ENCODE peak calls at places on chromosomes 1 and 21, in five cellular contexts. One of them, this sample, is unnamed.

GRCh38 chr21:42317341-42317741 is 2.1 kb upstream of the TFF3 start:
- DNase-seq in NB4: peak
- DNase-seq in ELR: no peak
- DNase-seq in coronary artery: peak
- DNase-seq in psoas muscle: no peak
- DNase-seq in this sample: no peak

GRCh38 chr1:169426174-169426716 is 1.0 kb downstream of the CCDC181 start:
- DNase-seq in psoas muscle: no peak
- DNase-seq in ELR: no peak
- DNase-seq in NB4: no peak
- DNase-seq in coronary artery: no peak
- DNase-seq in this sample: no peak

GRCh38 chr1:163535807-163536206 is 214.1 kb downstream of the NUF2 start:
- DNase-seq in coronary artery: no peak
- DNase-seq in NB4: peak
- DNase-seq in ELR: peak
- DNase-seq in psoas muscle: no peak
- DNase-seq in this sample: no peak

GRCh38 chr1:9840176-9840575 is 16.4 kb upstream of the CLSTN1 start:
- DNase-seq in ELR: no peak
- DNase-seq in psoas muscle: no peak
- DNase-seq in coronary artery: no peak
- DNase-seq in NB4: no peak
- DNase-seq in this sample: no peak

GRCh38 chr1:116498789-116499628 is 71.8 kb downstream of the CD58 start:
- DNase-seq in coronary artery: no peak
- DNase-seq in NB4: peak
- DNase-seq in ELR: peak
- DNase-seq in psoas muscle: no peak
- DNase-seq in this sample: no peak

GRCh38 chr1:89808429-89809117 is 12.3 kb upstream of the LRRC8D start:
- DNase-seq in psoas muscle: no peak
- DNase-seq in ELR: peak
- DNase-seq in NB4: no peak
- DNase-seq in coronary artery: no peak
- DNase-seq in this sample: no peak

GRCh38 chr1:182038220-182038619 is 23.3 kb downstream of the ZNF648 start:
- DNase-seq in ELR: no peak
- DNase-seq in NB4: no peak
- DNase-seq in coronary artery: no peak
- DNase-seq in psoas muscle: no peak
- DNase-seq in this sample: no peak

GRCh38 chr1:184757406-184757805 is 2.7 kb upstream of the EDEM3 start:
- DNase-seq in psoas muscle: no peak
- DNase-seq in ELR: no peak
- DNase-seq in coronary artery: no peak
- DNase-seq in NB4: no peak
- DNase-seq in this sample: no peak

GRCh38 chr1:84570436-84571149 is 3.6 kb downstream of the CTBS start:
- DNase-seq in psoas muscle: no peak
- DNase-seq in coronary artery: no peak
- DNase-seq in ELR: peak
- DNase-seq in NB4: no peak
- DNase-seq in this sample: no peak

This sample was measured in SW 1271.